ENCODE peak calls at places on chromosomes 1 and 21, in five cellular contexts. J is H1, O is NT2/D1, K is GM12878, V is HepG2. A is an unnamed sample.

GRCh38 chr21:35637431-35637830 is 422.9 kb downstream of the SETD4 start:
- DNase-seq in J (no peak), O (no peak), V (no peak), K (no peak), A (no peak)

GRCh38 chr1:209584186-209584776 is 767 bp downstream of the CAMK1G start:
- DNase-seq in V (no peak), K (no peak), O (no peak), J (no peak), A (no peak)

GRCh38 chr1:236128646-236129178 is 13.6 kb upstream of the GPR137B start:
- DNase-seq in V (no peak), K (no peak), J (no peak), O (no peak), A (no peak)

GRCh38 chr1:1929639-1930545 is 10.8 kb upstream of the TMEM52 start:
- DNase-seq in V (no peak), O (no peak), K (no peak), J (no peak), A (no peak)

GRCh38 chr1:150970818-150971582 is 3.6 kb downstream of the CERS2 start:
- DNase-seq in K (no peak), O (no peak), V (peak), J (no peak), A (no peak)

GRCh38 chr1:62706985-62707745 is 19.0 kb upstream of the DOCK7 start:
- DNase-seq in K (no peak), O (no peak), V (no peak), J (no peak), A (no peak)

GRCh38 chr1:116346943-116347673 is 25.9 kb upstream of the ATP1A1 start:
- DNase-seq in O (no peak), K (no peak), V (no peak), J (no peak), A (no peak)

GRCh38 chr1:93738075-93738622 is 56.5 kb upstream of the BCAR3 start:
- DNase-seq in V (no peak), J (no peak), O (no peak), K (no peak), A (no peak)

GRCh38 chr1:94678187-94678863 is 136.8 kb upstream of the F3 start:
- DNase-seq in J (no peak), V (no peak), K (no peak), O (no peak), A (no peak)

GRCh38 chr1:206960676-206961386 is 9.4 kb downstream of the FCAMR start:
- DNase-seq in K (no peak), V (peak), O (no peak), J (no peak), A (no peak)

GRCh38 chr21:8997011-8997440 is 1524.4 kb upstream of the TPTE start:
- DNase-seq in K (no peak), J (no peak), O (no peak), V (peak), A (no peak)

GRCh38 chr1:55781944-55782482 is 566.8 kb upstream of the USP24 start:
- DNase-seq in O (no peak), J (no peak), V (no peak), K (no peak), A (no peak)

GRCh38 chr1:210321131-210321530 is 7.6 kb upstream of the HHAT start:
- DNase-seq in K (no peak), O (no peak), V (no peak), J (no peak), A (no peak)

GRCh38 chr1:177877086-177877485 is 92.8 kb downstream of the SEC16B start:
- DNase-seq in J (no peak), V (no peak), O (no peak), K (no peak), A (no peak)

DNA sequence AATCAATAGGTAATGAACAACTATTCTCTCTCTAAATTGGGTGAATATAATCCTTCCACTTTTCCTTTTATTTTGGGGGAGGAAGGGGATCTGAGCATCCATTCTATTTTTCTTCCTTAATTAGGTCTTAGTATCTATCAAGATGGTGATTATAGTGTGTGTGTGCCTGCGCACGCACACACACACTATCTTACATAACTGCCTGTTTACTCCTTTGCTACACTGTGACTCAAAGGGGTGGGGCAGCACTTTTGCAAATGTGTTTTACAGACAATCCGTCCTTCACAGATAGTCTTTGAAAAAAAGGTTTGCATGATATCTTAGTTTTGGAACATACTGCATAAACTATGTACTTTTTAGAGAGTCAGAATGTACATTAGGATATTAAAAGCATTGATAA is 191.5 kb downstream of the SDCCAG8 start:
- DNase-seq in K (no peak), O (no peak), J (no peak), V (no peak), A (no peak)
- TF ChIP-seq SUZ12 in K (no peak), O (no peak), J (no peak), V (no peak), A (no peak)

DNA sequence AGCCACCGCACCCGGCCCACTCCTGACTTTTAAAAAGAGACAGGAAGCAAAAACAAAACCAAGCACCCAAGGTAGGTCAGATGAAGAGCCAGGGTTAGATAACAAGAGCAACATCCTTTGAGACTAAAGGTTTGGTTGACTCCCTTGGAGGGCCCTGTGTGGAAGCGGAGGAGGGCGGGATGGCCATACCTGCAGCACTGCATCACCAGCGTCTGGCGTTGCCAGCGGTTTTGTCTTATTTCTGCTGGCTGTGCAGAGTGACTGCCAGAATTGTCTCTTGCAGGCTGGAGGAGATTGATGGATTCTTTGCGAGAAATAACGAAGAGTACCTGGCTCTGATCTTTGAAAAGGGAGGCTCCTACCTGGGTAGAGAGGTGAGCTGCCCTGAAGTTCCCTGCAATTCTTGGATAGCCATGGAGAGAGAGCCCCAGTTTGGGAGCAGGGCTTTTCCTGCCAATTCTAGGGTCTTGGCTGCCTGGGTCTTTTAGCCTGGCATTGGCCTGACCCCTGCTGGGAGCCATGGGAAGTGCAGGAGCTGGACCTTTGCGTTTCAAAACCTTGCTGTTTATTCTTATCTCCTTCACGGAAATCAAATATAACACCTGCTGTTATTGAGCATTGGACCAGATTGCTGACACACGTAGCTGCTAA is 24.0 kb downstream of the QSOX1 start:
- DNase-seq in O (no peak), V (peak), K (no peak), J (no peak), A (peak)
- TF ChIP-seq SUZ12 in O (no peak), V (no peak), K (no peak), J (no peak), A (no peak)

GRCh38 chr1:159171688-159172501 is 480 bp downstream of the CADM3 start:
- DNase-seq in O (no peak), K (no peak), V (no peak), J (no peak), A (no peak)

GRCh38 chr1:159171254-159171687 is at the start of gene CADM3:
- DNase-seq in J (no peak), O (no peak), V (no peak), K (no peak), A (no peak)

GRCh38 chr1:159172599-159173291 is 1.3 kb downstream of the CADM3 start:
- DNase-seq in K (no peak), O (peak), J (no peak), V (no peak), A (no peak)

GRCh38 chr1:159168043-159168442 is 3.4 kb upstream of the CADM3 start:
- DNase-seq in J (no peak), K (no peak), O (no peak), V (no peak), A (no peak)

DNA sequence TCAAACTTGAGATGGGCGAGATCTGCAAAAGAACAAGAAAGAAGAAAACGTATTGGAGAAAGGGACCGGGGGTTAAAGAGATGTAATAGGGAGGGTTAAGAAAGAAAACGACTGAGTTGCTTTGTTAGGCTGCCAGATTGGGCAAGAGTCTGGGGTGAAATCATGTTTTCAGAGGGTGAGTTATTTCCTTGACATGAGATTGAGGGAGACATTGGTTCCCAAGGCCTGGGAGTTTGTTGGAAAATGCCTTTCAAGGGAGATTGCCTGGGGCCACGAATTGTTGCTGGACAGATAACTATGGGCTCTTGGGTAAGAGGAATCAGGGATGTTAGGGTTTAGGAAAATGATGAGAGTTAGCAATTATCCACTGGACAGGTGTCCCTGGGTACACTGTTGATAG is 776 bp upstream of the CADM3 start:
- DNase-seq in O (no peak), J (no peak), K (no peak), V (no peak), A (no peak)
- TF ChIP-seq SUZ12 in O (no peak), J (no peak), K (no peak), V (no peak), A (no peak)

DNA sequence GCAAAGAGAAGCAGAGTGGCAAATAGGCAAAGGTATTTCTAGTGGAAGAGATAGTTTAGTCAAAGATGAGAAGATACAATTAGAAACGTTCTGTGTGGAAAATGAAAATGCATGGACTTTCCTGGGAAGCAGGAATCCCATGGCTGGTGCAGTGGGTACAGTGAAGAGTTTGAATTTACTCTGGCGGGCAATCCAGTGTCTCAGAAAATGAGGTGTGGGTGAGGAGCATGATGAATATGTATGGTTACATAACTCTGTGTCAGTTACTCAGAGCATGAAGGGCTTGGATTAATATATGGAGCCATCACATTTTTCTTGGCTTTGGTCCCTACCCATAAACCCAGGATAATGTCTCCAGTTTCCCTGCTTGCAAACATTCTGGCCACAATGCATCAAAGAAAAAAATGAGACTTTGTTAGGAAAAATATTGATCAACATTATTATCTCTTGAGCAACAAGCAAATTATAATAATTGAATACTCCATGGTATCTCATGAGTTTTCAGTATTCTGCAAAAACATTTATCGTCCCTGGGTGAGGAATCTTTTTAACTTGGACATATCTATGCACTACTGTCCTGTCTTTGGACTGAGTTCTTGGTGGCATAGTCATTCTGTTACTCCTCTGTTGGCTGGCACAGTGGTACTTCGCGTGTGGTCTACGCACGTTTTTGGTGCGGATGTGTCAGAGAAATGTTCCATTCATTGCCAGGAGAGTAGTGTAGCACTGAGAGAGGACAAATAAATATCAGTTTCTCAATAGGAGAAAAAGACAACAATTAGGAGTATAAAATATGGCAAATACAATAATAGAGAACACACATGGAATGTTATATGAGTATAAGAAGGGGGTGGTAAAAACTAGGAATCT is 173.7 kb upstream of the C1orf105 start:
- DNase-seq in J (no peak), K (no peak), V (no peak), O (no peak), A (no peak)
- TF ChIP-seq SUZ12 in J (no peak), K (no peak), V (no peak), O (no peak), A (no peak)

GRCh38 chr1:183653876-183654451 is 848 bp upstream of the APOBEC4 start:
- DNase-seq in O (no peak), V (no peak), J (no peak), K (no peak), A (no peak)

GRCh38 chr1:183651621-183652020 is 1.5 kb downstream of the APOBEC4 start:
- DNase-seq in K (no peak), J (no peak), V (no peak), O (no peak), A (no peak)

GRCh38 chr1:183653468-183653794 is 315 bp upstream of the APOBEC4 start:
- DNase-seq in K (no peak), O (no peak), J (no peak), V (no peak), A (no peak)

GRCh38 chr1:183652547-183653467 is at the start of gene APOBEC4:
- DNase-seq in O (no peak), V (no peak), K (no peak), J (no peak), A (no peak)

DNA sequence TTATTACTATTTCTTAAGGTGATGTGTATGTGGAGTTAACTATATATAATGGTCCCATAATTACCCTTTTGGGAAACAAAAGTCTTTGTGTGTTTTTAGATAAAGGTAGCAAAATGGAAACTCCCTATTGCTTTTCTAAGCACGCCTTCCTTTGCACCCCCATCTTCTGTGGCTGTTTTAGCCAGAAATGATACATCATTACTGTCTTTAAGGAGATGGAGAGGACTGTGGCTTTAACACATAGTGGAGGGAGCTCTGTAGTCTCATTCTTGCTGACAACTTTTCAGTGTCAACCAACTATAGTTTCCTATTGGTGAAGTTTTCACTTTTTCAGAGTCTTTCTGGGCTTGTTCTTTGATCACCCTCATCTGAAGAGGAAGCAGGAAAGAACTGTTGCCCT is 1.0 kb downstream of the APOBEC4 start:
- DNase-seq in O (no peak), K (no peak), J (no peak), V (no peak), A (no peak)
- TF ChIP-seq SUZ12 in O (no peak), K (no peak), J (no peak), V (no peak), A (no peak)

GRCh38 chr1:5744911-5745431 is 247.3 kb downstream of the NPHP4 start:
- DNase-seq in O (no peak), K (no peak), V (no peak), J (no peak), A (no peak)
- TF ChIP-seq SUZ12 in O (no peak), K (no peak), V (no peak), J (no peak), A (no peak)

DNA sequence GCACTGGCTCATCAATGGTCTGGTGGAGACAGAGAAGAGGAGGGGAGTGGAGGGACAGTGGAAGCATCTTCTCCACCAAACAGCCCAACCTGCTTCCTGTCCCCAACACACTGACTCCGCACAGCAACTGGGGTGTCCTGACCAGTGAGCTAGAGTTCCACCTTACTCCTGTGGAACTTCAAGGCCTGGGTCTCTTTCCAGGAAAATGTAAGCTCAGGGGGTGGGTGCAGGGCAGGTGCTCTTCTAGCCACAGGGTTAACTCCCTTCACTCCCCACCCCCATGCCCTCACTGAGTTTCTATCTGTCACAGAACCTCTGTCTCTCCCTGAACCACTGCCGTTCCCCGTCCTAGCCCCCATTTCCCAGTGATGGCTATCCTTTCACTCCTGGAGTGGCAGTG is 876 bp downstream of the MOB3C start:
- DNase-seq in J (no peak), V (no peak), K (no peak), O (no peak), A (no peak)
- TF ChIP-seq SUZ12 in J (no peak), V (no peak), K (no peak), O (no peak), A (no peak)

DNA sequence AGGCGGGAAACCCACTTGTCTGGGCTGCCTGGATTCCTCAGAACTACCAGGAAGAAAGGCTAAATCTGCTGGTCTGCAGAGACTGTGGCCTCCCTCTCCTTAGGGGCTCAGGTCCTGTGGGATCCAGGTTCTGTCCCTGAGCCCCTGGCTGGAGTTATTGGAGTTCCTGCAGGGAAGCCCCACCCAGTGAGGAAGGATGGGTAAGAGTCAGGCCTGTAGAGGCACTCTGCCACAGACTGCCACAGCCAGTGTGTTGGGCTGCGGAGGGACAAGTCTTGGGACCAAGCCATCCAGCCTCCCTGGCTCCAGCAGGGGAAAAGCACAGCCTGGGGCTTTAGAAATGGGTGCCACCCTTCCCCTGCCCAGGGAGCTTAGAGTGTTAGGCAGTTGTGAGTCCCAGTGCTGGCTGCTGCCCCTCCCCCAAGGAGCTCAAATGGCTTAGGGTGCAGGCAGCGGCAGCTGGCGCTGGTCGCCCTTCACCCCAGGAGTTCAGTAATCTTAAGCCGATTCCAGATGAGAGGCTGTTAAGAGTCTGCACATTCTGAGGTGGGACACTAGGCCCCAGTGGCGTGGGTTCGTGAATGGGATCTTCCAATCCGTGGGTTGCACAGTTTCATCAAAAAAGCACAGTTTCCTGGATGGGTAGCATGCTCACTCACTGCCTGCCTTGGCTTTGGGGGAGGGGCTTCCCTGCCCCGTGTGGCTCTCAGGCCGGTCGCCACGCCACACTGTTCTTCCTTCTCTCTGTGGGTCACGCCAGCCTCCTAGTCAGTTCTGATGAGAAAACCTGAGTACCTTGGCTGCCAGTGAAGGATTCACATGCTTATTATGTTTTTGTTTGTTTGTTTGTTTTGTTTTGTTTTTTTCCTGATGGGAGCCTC is 57.6 kb upstream of the FMO3 start:
- DNase-seq in K (no peak), O (no peak), V (no peak), J (no peak), A (no peak)
- TF ChIP-seq SUZ12 in K (no peak), O (no peak), V (no peak), J (no peak), A (no peak)

GRCh38 chr1:183635606-183636333 is at the start of gene ARPC5:
- DNase-seq in V (peak), O (peak), J (peak), K (peak), A (peak)
- TF ChIP-seq SUZ12 in V (no peak), O (no peak), J (no peak), K (no peak), A (no peak)

GRCh38 chr1:202593845-202594244 is 116.4 kb downstream of the SYT2 start:
- DNase-seq in J (no peak), V (no peak), K (no peak), O (no peak), A (no peak)

GRCh38 chr1:202590119-202590518 is 120.1 kb downstream of the SYT2 start:
- DNase-seq in V (no peak), J (no peak), K (no peak), O (no peak), A (no peak)

GRCh38 chr1:202590975-202591411 is 119.3 kb downstream of the SYT2 start:
- DNase-seq in J (no peak), O (no peak), V (no peak), K (no peak), A (no peak)

GRCh38 chr1:202591523-202591922 is 118.7 kb downstream of the SYT2 start:
- DNase-seq in K (no peak), V (no peak), J (no peak), O (no peak), A (no peak)

DNA sequence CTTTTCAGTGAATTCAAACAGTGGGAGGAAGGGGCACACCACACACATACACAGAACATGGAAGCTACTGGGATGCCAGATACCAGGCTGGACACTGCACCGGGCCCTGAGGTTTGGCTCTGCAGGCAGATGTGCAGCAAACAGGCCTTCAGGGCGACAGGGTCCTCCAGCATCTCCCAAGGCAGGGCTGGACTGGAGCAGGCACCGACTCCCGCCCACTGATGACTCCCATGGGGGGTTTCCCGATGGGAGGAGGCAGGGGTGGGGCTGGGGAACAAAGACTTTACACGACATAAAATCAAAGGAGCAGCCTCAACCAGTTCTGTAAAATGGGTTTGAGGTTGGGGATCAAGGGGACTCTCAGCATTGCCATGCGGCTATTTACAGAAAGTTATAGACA is 118.1 kb downstream of the SYT2 start:
- DNase-seq in K (no peak), O (no peak), J (no peak), V (no peak), A (no peak)
- TF ChIP-seq SUZ12 in K (no peak), O (no peak), J (no peak), V (no peak), A (no peak)

A was measured in HEK293T.